ENCODE peak calls at places on chromosomes 12 and 14, in eight cellular contexts. One of them, this sample, is unnamed.

GRCh38 chr14:75835156-75836141 is 146.3 kb downstream of the TGFB3 start:
- DNase-seq in Caco-2: no peak
- DNase-seq in AG04450: no peak
- DNase-seq in tibial artery: no peak
- DNase-seq in Panc1: no peak
- DNase-seq in GM13976: no peak
- DNase-seq in progenitor cell of endocrine pancreas: no peak
- DNase-seq in H9: no peak
- DNase-seq in this sample: no peak

GRCh38 chr12:42961395-42961794 is 371.8 kb upstream of the PRICKLE1 start:
- DNase-seq in Caco-2: peak; percentile 80
- DNase-seq in AG04450: peak; percentile 63
- DNase-seq in tibial artery: no peak
- DNase-seq in Panc1: peak; percentile 10
- DNase-seq in GM13976: no peak
- DNase-seq in progenitor cell of endocrine pancreas: no peak
- DNase-seq in H9: no peak
- DNase-seq in this sample: peak; percentile 70

GRCh38 chr12:122834229-122834920 is 882 bp upstream of the HIP1R start:
- DNase-seq in Caco-2: peak; percentile 64
- DNase-seq in AG04450: no peak
- DNase-seq in tibial artery: peak; percentile 75
- DNase-seq in Panc1: no peak
- DNase-seq in GM13976: no peak
- DNase-seq in progenitor cell of endocrine pancreas: peak; percentile 40
- DNase-seq in H9: peak; percentile 90
- DNase-seq in this sample: no peak

GRCh38 chr12:7806863-7807487 is 17.8 kb downstream of the NANOG start:
- DNase-seq in Caco-2: peak; percentile 95
- DNase-seq in AG04450: peak; percentile 4
- DNase-seq in tibial artery: peak; percentile 73
- DNase-seq in Panc1: peak; percentile 53
- DNase-seq in GM13976: peak; percentile 69
- DNase-seq in progenitor cell of endocrine pancreas: peak; percentile 70
- DNase-seq in H9: peak; percentile 87
- DNase-seq in this sample: peak; percentile 34

GRCh38 chr12:117188961-117189724 is 1.1 kb downstream of the FBXO21 start:
- DNase-seq in Caco-2: no peak
- DNase-seq in AG04450: peak; percentile 20
- DNase-seq in tibial artery: no peak
- DNase-seq in Panc1: no peak
- DNase-seq in GM13976: no peak
- DNase-seq in progenitor cell of endocrine pancreas: no peak
- DNase-seq in H9: no peak
- DNase-seq in this sample: peak; percentile 24

GRCh38 chr12:74031045-74031444 is 506.6 kb upstream of the ATXN7L3B start:
- DNase-seq in Caco-2: no peak
- DNase-seq in AG04450: no peak
- DNase-seq in tibial artery: no peak
- DNase-seq in Panc1: no peak
- DNase-seq in GM13976: no peak
- DNase-seq in progenitor cell of endocrine pancreas: no peak
- DNase-seq in H9: no peak
- DNase-seq in this sample: no peak

GRCh38 chr12:123022205-123022604 is 41.7 kb downstream of the ARL6IP4 start:
- DNase-seq in Caco-2: no peak
- DNase-seq in AG04450: no peak
- DNase-seq in tibial artery: no peak
- DNase-seq in Panc1: no peak
- DNase-seq in GM13976: no peak
- DNase-seq in progenitor cell of endocrine pancreas: no peak
- DNase-seq in H9: no peak
- DNase-seq in this sample: no peak

GRCh38 chr14:50230601-50231474 is 540 bp downstream of the SOS2 start:
- DNase-seq in Caco-2: peak; percentile 61
- DNase-seq in AG04450: peak; percentile 7
- DNase-seq in tibial artery: peak; percentile 77
- DNase-seq in Panc1: peak; percentile 43
- DNase-seq in GM13976: peak; percentile 58
- DNase-seq in progenitor cell of endocrine pancreas: peak; percentile 32
- DNase-seq in H9: peak; percentile 37
- DNase-seq in this sample: peak; percentile 14

GRCh38 chr14:101758913-101759593 is 2.5 kb upstream of the PPP2R5C start:
- DNase-seq in Caco-2: no peak
- DNase-seq in AG04450: no peak
- DNase-seq in tibial artery: no peak
- DNase-seq in Panc1: no peak
- DNase-seq in GM13976: no peak
- DNase-seq in progenitor cell of endocrine pancreas: no peak
- DNase-seq in H9: no peak
- DNase-seq in this sample: no peak

GRCh38 chr12:92505373-92506340 is 197.1 kb upstream of the PLEKHG7 start:
- DNase-seq in Caco-2: no peak
- DNase-seq in AG04450: no peak
- DNase-seq in tibial artery: peak; percentile 82
- DNase-seq in Panc1: no peak
- DNase-seq in GM13976: no peak
- DNase-seq in progenitor cell of endocrine pancreas: no peak
- DNase-seq in H9: no peak
- DNase-seq in this sample: no peak

GRCh38 chr14:105474478-105475268 is at the start of gene CRIP2:
- DNase-seq in Caco-2: peak; percentile 76
- DNase-seq in AG04450: no peak
- DNase-seq in tibial artery: peak; percentile 78
- DNase-seq in Panc1: no peak
- DNase-seq in GM13976: peak; percentile 86
- DNase-seq in progenitor cell of endocrine pancreas: peak; percentile 53
- DNase-seq in H9: no peak
- DNase-seq in this sample: no peak

GRCh38 chr14:53872551-53873188 is 84.0 kb downstream of the BMP4 start:
- DNase-seq in Caco-2: no peak
- DNase-seq in AG04450: no peak
- DNase-seq in tibial artery: no peak
- DNase-seq in Panc1: no peak
- DNase-seq in GM13976: no peak
- DNase-seq in progenitor cell of endocrine pancreas: no peak
- DNase-seq in H9: no peak
- DNase-seq in this sample: no peak

GRCh38 chr14:68160269-68160668 is 340.7 kb downstream of the RAD51B start:
- DNase-seq in Caco-2: no peak
- DNase-seq in AG04450: no peak
- DNase-seq in tibial artery: no peak
- DNase-seq in Panc1: no peak
- DNase-seq in GM13976: no peak
- DNase-seq in progenitor cell of endocrine pancreas: no peak
- DNase-seq in H9: no peak
- DNase-seq in this sample: no peak

GRCh38 chr12:14810953-14811483 is 3.0 kb downstream of the SMCO3 start:
- DNase-seq in Caco-2: peak; percentile 70
- DNase-seq in AG04450: no peak
- DNase-seq in tibial artery: no peak
- DNase-seq in Panc1: no peak
- DNase-seq in GM13976: no peak
- DNase-seq in progenitor cell of endocrine pancreas: no peak
- DNase-seq in H9: peak; percentile 47
- DNase-seq in this sample: no peak

GRCh38 chr12:56333679-56334489 is at the start of gene PAN2:
- DNase-seq in Caco-2: peak; percentile 94
- DNase-seq in AG04450: peak; percentile 90
- DNase-seq in tibial artery: peak; percentile 97
- DNase-seq in Panc1: peak; percentile 89
- DNase-seq in GM13976: peak; percentile 97
- DNase-seq in progenitor cell of endocrine pancreas: peak; percentile 79
- DNase-seq in H9: peak; percentile 98
- DNase-seq in this sample: peak; percentile 83

GRCh38 chr12:21538259-21538658 is 12.2 kb downstream of the SPX start:
- DNase-seq in Caco-2: no peak
- DNase-seq in AG04450: no peak
- DNase-seq in tibial artery: no peak
- DNase-seq in Panc1: no peak
- DNase-seq in GM13976: no peak
- DNase-seq in progenitor cell of endocrine pancreas: no peak
- DNase-seq in H9: no peak
- DNase-seq in this sample: no peak

GRCh38 chr14:24392327-24393098 is 6.3 kb upstream of the NYNRIN start:
- DNase-seq in Caco-2: peak; percentile 37
- DNase-seq in AG04450: no peak
- DNase-seq in tibial artery: no peak
- DNase-seq in Panc1: no peak
- DNase-seq in GM13976: no peak
- DNase-seq in progenitor cell of endocrine pancreas: no peak
- DNase-seq in H9: no peak
- DNase-seq in this sample: no peak

GRCh38 chr12:106080111-106080732 is 58.5 kb downstream of the NUAK1 start:
- DNase-seq in Caco-2: no peak
- DNase-seq in AG04450: no peak
- DNase-seq in tibial artery: peak; percentile 73
- DNase-seq in Panc1: no peak
- DNase-seq in GM13976: no peak
- DNase-seq in progenitor cell of endocrine pancreas: no peak
- DNase-seq in H9: no peak
- DNase-seq in this sample: peak; percentile 81

GRCh38 chr14:24463806-24464785 is 21.5 kb upstream of the SDR39U1 start:
- DNase-seq in Caco-2: no peak
- DNase-seq in AG04450: no peak
- DNase-seq in tibial artery: no peak
- DNase-seq in Panc1: no peak
- DNase-seq in GM13976: no peak
- DNase-seq in progenitor cell of endocrine pancreas: no peak
- DNase-seq in H9: no peak
- DNase-seq in this sample: no peak

GRCh38 chr12:27243804-27244679 is at the start of gene STK38L:
- DNase-seq in Caco-2: peak; percentile 100
- DNase-seq in AG04450: peak; percentile 80
- DNase-seq in tibial artery: peak; percentile 98
- DNase-seq in Panc1: peak; percentile 89
- DNase-seq in GM13976: peak; percentile 94
- DNase-seq in progenitor cell of endocrine pancreas: peak; percentile 100
- DNase-seq in H9: peak; percentile 99
- DNase-seq in this sample: peak; percentile 66
- TF ChIP-seq CTCF in Caco-2: peak; percentile 27
- TF ChIP-seq CTCF in AG04450: peak; percentile 39
- TF ChIP-seq CTCF in tibial artery: no peak
- TF ChIP-seq CTCF in Panc1: peak; percentile 35
- TF ChIP-seq CTCF in GM13976: no peak
- TF ChIP-seq CTCF in progenitor cell of endocrine pancreas: peak; percentile 50
- TF ChIP-seq CTCF in H9: peak; percentile 32
- TF ChIP-seq CTCF in this sample: peak; percentile 54

DNA sequence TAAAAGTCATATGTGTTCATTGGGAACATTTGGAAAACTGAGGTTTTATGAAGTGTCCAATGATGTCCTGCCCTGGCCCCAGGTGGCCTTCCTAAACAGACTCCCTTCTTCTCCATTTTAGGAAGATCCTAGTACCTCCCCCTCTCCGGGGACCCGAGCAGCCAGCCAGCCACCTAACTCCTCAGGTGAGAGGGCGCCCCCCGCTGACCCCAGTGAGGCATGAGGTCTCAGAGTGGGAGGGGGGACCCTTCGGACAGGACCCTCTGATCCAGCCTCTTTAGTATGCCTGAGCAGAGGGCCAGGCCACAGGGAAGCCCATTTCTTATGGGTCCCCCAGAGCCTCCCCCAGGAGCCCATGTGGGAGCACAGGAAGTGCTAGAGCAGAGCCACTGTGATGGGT is 23.7 kb downstream of the DEGS2 start:
- DNase-seq in Caco-2: no peak
- DNase-seq in AG04450: no peak
- DNase-seq in tibial artery: no peak
- DNase-seq in Panc1: no peak
- DNase-seq in GM13976: no peak
- DNase-seq in progenitor cell of endocrine pancreas: no peak
- DNase-seq in H9: no peak
- DNase-seq in this sample: no peak
- TF ChIP-seq CTCF in Caco-2: no peak
- TF ChIP-seq CTCF in AG04450: no peak
- TF ChIP-seq CTCF in tibial artery: no peak
- TF ChIP-seq CTCF in Panc1: no peak
- TF ChIP-seq CTCF in GM13976: no peak
- TF ChIP-seq CTCF in progenitor cell of endocrine pancreas: no peak
- TF ChIP-seq CTCF in H9: peak; percentile 34
- TF ChIP-seq CTCF in this sample: no peak

DNA sequence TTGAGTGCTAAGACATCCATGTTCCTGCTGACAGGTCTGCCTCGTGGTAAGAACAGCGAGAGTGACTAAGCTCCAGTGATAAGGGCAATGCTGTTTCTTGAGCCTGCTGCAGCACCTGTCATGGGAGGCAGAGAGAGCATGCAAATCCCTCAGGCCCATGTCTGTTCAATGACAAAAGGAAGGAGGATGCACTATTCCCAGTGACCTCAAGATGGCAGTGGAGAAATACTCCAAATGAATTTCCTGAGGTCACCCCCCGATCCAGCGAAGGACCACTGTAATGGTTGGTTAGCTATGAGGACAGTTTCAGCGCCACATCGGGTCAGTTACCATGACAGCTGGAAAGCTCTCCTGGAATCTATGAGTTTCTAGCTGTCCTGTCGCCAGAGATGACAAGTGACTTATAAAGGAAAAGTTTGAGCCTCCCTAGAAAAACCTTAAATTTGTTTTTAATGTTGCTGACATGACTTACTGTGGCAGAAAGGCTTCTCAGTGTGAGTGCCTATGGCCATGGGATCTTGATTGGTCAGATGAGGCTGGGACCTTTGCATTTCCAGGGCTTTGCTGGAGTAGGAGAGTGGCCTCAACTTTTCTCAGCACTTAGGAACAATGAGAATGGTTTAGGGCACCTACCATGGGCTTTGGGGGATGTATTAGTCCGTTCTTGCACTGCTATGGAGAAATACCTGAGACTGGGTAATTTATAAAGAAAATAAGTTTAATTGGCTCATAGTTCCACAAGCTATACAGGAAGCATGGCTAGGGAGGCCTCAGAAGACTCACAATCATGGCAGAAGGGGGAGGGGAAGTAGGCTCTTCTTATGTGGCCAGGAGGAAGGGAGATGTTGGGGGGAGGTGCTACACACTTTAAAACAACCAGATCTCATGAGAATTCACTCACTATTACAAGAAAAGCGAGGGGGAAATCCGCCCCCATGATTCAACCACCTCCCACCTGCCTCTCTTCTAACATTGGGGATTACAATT is 88.0 kb upstream of the TMEM260 start:
- DNase-seq in Caco-2: peak; percentile 71
- DNase-seq in AG04450: peak; percentile 16
- DNase-seq in tibial artery: no peak
- DNase-seq in Panc1: peak; percentile 35
- DNase-seq in GM13976: no peak
- DNase-seq in progenitor cell of endocrine pancreas: peak; percentile 50
- DNase-seq in H9: peak; percentile 86
- DNase-seq in this sample: no peak
- TF ChIP-seq CTCF in Caco-2: peak; percentile 78
- TF ChIP-seq CTCF in AG04450: peak; percentile 86
- TF ChIP-seq CTCF in tibial artery: peak; percentile 57
- TF ChIP-seq CTCF in Panc1: peak; percentile 74
- TF ChIP-seq CTCF in GM13976: peak; percentile 58
- TF ChIP-seq CTCF in progenitor cell of endocrine pancreas: peak; percentile 69
- TF ChIP-seq CTCF in H9: peak; percentile 83
- TF ChIP-seq CTCF in this sample: peak; percentile 73

DNA sequence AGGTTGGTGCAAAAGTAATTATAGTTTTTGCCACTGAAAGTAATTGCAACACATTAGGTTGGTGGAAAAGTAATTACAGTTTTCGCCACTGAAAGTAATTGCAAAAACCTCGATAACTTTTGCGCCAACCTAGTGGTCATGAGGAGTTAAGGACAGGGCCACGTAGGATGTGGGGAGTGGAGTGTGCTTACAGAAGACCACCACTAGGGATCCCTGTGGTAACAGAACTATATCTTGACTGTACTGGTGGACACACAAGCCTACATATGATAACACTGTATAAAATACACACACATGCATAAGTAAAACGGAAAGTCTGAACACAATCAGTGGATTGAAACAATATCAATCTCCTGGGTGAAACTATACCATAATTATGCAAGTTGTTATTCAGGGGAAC is 187.4 kb upstream of the ABCD2 start:
- DNase-seq in Caco-2: peak; percentile 30
- DNase-seq in AG04450: no peak
- DNase-seq in tibial artery: no peak
- DNase-seq in Panc1: no peak
- DNase-seq in GM13976: no peak
- DNase-seq in progenitor cell of endocrine pancreas: no peak
- DNase-seq in H9: peak; percentile 53
- DNase-seq in this sample: no peak
- TF ChIP-seq CTCF in Caco-2: peak; percentile 49
- TF ChIP-seq CTCF in AG04450: peak; percentile 17
- TF ChIP-seq CTCF in tibial artery: no peak
- TF ChIP-seq CTCF in Panc1: peak; percentile 23
- TF ChIP-seq CTCF in GM13976: no peak
- TF ChIP-seq CTCF in progenitor cell of endocrine pancreas: peak; percentile 29
- TF ChIP-seq CTCF in H9: peak; percentile 74
- TF ChIP-seq CTCF in this sample: peak; percentile 34